ENCODE peak calls at places on chromosome 22, in nine cellular contexts. One of them, this sample, is unnamed.

GRCh38 chr22:24997023-24997422 is 44.5 kb downstream of the KIAA1671 start:
- DNase-seq in SK-N-SH: no peak
- DNase-seq in GM23248: no peak
- DNase-seq in neural progenitor cell: no peak
- DNase-seq in GM23338: peak; percentile 44
- DNase-seq in HCT116: no peak
- DNase-seq in MM.1S: no peak
- DNase-seq in hepatocyte: no peak
- DNase-seq in OCI-LY7: no peak
- DNase-seq in this sample: no peak

GRCh38 chr22:44357296-44357961 is 44.7 kb upstream of the SHISAL1 start:
- DNase-seq in SK-N-SH: no peak
- DNase-seq in GM23248: no peak
- DNase-seq in neural progenitor cell: peak; percentile 56
- DNase-seq in GM23338: peak; percentile 37
- DNase-seq in HCT116: no peak
- DNase-seq in MM.1S: no peak
- DNase-seq in hepatocyte: no peak
- DNase-seq in OCI-LY7: no peak
- DNase-seq in this sample: no peak

GRCh38 chr22:45731798-45732495 is 60.3 kb downstream of the ATXN10 start:
- DNase-seq in SK-N-SH: no peak
- DNase-seq in GM23248: peak; percentile 67
- DNase-seq in neural progenitor cell: peak; percentile 17
- DNase-seq in GM23338: peak; percentile 49
- DNase-seq in HCT116: no peak
- DNase-seq in MM.1S: no peak
- DNase-seq in hepatocyte: peak; percentile 23
- DNase-seq in OCI-LY7: peak; percentile 26
- DNase-seq in this sample: peak; percentile 15

GRCh38 chr22:22682807-22683667 is 38.6 kb downstream of the GGTLC2 start:
- DNase-seq in SK-N-SH: no peak
- DNase-seq in GM23248: peak; percentile 30
- DNase-seq in neural progenitor cell: no peak
- DNase-seq in GM23338: no peak
- DNase-seq in HCT116: no peak
- DNase-seq in MM.1S: no peak
- DNase-seq in hepatocyte: no peak
- DNase-seq in OCI-LY7: no peak
- DNase-seq in this sample: peak; percentile 53

GRCh38 chr22:49211176-49211575 is 616.5 kb downstream of the BRD1 start:
- DNase-seq in SK-N-SH: no peak
- DNase-seq in GM23248: no peak
- DNase-seq in neural progenitor cell: no peak
- DNase-seq in GM23338: no peak
- DNase-seq in HCT116: no peak
- DNase-seq in MM.1S: no peak
- DNase-seq in hepatocyte: no peak
- DNase-seq in OCI-LY7: no peak
- DNase-seq in this sample: no peak

GRCh38 chr22:23695141-23695540 is 4.3 kb downstream of the RGL4 start:
- DNase-seq in SK-N-SH: no peak
- DNase-seq in GM23248: no peak
- DNase-seq in neural progenitor cell: no peak
- DNase-seq in GM23338: no peak
- DNase-seq in HCT116: no peak
- DNase-seq in MM.1S: no peak
- DNase-seq in hepatocyte: no peak
- DNase-seq in OCI-LY7: no peak
- DNase-seq in this sample: no peak

GRCh38 chr22:47154621-47155081 is 392.2 kb downstream of the TBC1D22A start:
- DNase-seq in SK-N-SH: peak; percentile 88
- DNase-seq in GM23248: peak; percentile 93
- DNase-seq in neural progenitor cell: no peak
- DNase-seq in GM23338: no peak
- DNase-seq in HCT116: no peak
- DNase-seq in MM.1S: no peak
- DNase-seq in hepatocyte: peak; percentile 15
- DNase-seq in OCI-LY7: no peak
- DNase-seq in this sample: peak; percentile 72

GRCh38 chr22:40289991-40290459 is 56.3 kb upstream of the ADSL start:
- DNase-seq in SK-N-SH: no peak
- DNase-seq in GM23248: no peak
- DNase-seq in neural progenitor cell: no peak
- DNase-seq in GM23338: no peak
- DNase-seq in HCT116: no peak
- DNase-seq in MM.1S: no peak
- DNase-seq in hepatocyte: no peak
- DNase-seq in OCI-LY7: no peak
- DNase-seq in this sample: no peak

GRCh38 chr22:37454857-37455686 is 27.8 kb upstream of the ELFN2 start:
- DNase-seq in SK-N-SH: no peak
- DNase-seq in GM23248: peak; percentile 89
- DNase-seq in neural progenitor cell: no peak
- DNase-seq in GM23338: no peak
- DNase-seq in HCT116: peak; percentile 85
- DNase-seq in MM.1S: no peak
- DNase-seq in hepatocyte: peak; percentile 89
- DNase-seq in OCI-LY7: no peak
- DNase-seq in this sample: peak; percentile 84

GRCh38 chr22:45890351-45890635 is 86.7 kb downstream of the WNT7B start:
- DNase-seq in SK-N-SH: no peak
- DNase-seq in GM23248: no peak
- DNase-seq in neural progenitor cell: no peak
- DNase-seq in GM23338: no peak
- DNase-seq in HCT116: no peak
- DNase-seq in MM.1S: no peak
- DNase-seq in hepatocyte: no peak
- DNase-seq in OCI-LY7: no peak
- DNase-seq in this sample: no peak

GRCh38 chr22:25903294-25903693 is 161.3 kb downstream of the MYO18B start:
- DNase-seq in SK-N-SH: peak; percentile 24
- DNase-seq in GM23248: no peak
- DNase-seq in neural progenitor cell: peak; percentile 66
- DNase-seq in GM23338: peak; percentile 85
- DNase-seq in HCT116: peak; percentile 7
- DNase-seq in MM.1S: no peak
- DNase-seq in hepatocyte: no peak
- DNase-seq in OCI-LY7: no peak
- DNase-seq in this sample: no peak

GRCh38 chr22:27345681-27346080 is 455.9 kb downstream of the MN1 start:
- DNase-seq in SK-N-SH: no peak
- DNase-seq in GM23248: no peak
- DNase-seq in neural progenitor cell: no peak
- DNase-seq in GM23338: no peak
- DNase-seq in HCT116: no peak
- DNase-seq in MM.1S: no peak
- DNase-seq in hepatocyte: no peak
- DNase-seq in OCI-LY7: no peak
- DNase-seq in this sample: no peak

GRCh38 chr22:20156611-20157415 is 6.0 kb upstream of the CCDC188 start:
- DNase-seq in SK-N-SH: peak; percentile 90
- DNase-seq in GM23248: peak; percentile 53
- DNase-seq in neural progenitor cell: peak; percentile 88
- DNase-seq in GM23338: peak; percentile 88
- DNase-seq in HCT116: peak; percentile 52
- DNase-seq in MM.1S: peak; percentile 67
- DNase-seq in hepatocyte: peak; percentile 90
- DNase-seq in OCI-LY7: peak; percentile 75
- DNase-seq in this sample: peak; percentile 82

GRCh38 chr22:20158366-20159036 is 7.6 kb upstream of the CCDC188 start:
- DNase-seq in SK-N-SH: no peak
- DNase-seq in GM23248: no peak
- DNase-seq in neural progenitor cell: no peak
- DNase-seq in GM23338: no peak
- DNase-seq in HCT116: no peak
- DNase-seq in MM.1S: no peak
- DNase-seq in hepatocyte: no peak
- DNase-seq in OCI-LY7: no peak
- DNase-seq in this sample: no peak

GRCh38 chr22:20157416-20158183 is 6.7 kb upstream of the CCDC188 start:
- DNase-seq in SK-N-SH: no peak
- DNase-seq in GM23248: no peak
- DNase-seq in neural progenitor cell: no peak
- DNase-seq in GM23338: no peak
- DNase-seq in HCT116: no peak
- DNase-seq in MM.1S: no peak
- DNase-seq in hepatocyte: no peak
- DNase-seq in OCI-LY7: no peak
- DNase-seq in this sample: no peak

GRCh38 chr22:20160041-20160440 is 9.2 kb upstream of the CCDC188 start:
- DNase-seq in SK-N-SH: no peak
- DNase-seq in GM23248: no peak
- DNase-seq in neural progenitor cell: no peak
- DNase-seq in GM23338: no peak
- DNase-seq in HCT116: no peak
- DNase-seq in MM.1S: no peak
- DNase-seq in hepatocyte: no peak
- DNase-seq in OCI-LY7: no peak
- DNase-seq in this sample: no peak

DNA sequence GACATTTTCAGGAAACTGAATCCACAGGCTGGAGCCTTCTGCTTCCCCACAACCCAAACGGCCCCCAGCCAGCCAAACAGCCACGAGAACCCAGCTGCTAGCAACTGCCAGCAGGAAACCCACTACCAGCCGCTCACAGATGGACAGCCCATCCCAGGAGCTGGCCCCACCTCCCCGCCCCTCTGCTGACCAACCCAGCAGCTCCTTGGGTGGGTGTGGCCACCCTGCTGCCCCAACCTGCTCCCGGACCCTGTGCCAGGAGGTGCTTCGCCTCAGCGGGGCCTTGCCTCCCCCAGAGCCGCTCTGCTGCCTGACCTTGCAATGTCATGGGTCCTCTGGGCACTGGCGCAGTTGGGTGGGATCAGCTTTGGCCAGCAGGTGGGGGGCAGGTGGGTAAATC is 8.2 kb upstream of the CCDC188 start:
- DNase-seq in SK-N-SH: no peak
- DNase-seq in GM23248: no peak
- DNase-seq in neural progenitor cell: peak; percentile 72
- DNase-seq in GM23338: peak; percentile 67
- DNase-seq in HCT116: no peak
- DNase-seq in MM.1S: no peak
- DNase-seq in hepatocyte: no peak
- DNase-seq in OCI-LY7: no peak
- DNase-seq in this sample: no peak
- TF ChIP-seq EZH2phosphoT487 in SK-N-SH: no peak
- TF ChIP-seq EZH2phosphoT487 in GM23248: no peak
- TF ChIP-seq EZH2phosphoT487 in neural progenitor cell: no peak
- TF ChIP-seq EZH2phosphoT487 in GM23338: no peak
- TF ChIP-seq EZH2phosphoT487 in HCT116: no peak
- TF ChIP-seq EZH2phosphoT487 in MM.1S: no peak
- TF ChIP-seq EZH2phosphoT487 in hepatocyte: no peak
- TF ChIP-seq EZH2phosphoT487 in OCI-LY7: no peak
- TF ChIP-seq EZH2phosphoT487 in this sample: no peak

GRCh38 chr22:30326704-30327362 is at the start of gene TBC1D10A:
- DNase-seq in SK-N-SH: peak; percentile 100
- DNase-seq in GM23248: peak; percentile 97
- DNase-seq in neural progenitor cell: peak; percentile 98
- DNase-seq in GM23338: peak; percentile 99
- DNase-seq in HCT116: peak; percentile 85
- DNase-seq in MM.1S: peak; percentile 95
- DNase-seq in hepatocyte: peak; percentile 99
- DNase-seq in OCI-LY7: peak; percentile 96
- DNase-seq in this sample: peak; percentile 92

GRCh38 chr22:30328466-30329049 is 1.8 kb upstream of the TBC1D10A start:
- DNase-seq in SK-N-SH: no peak
- DNase-seq in GM23248: no peak
- DNase-seq in neural progenitor cell: no peak
- DNase-seq in GM23338: peak; percentile 39
- DNase-seq in HCT116: no peak
- DNase-seq in MM.1S: no peak
- DNase-seq in hepatocyte: no peak
- DNase-seq in OCI-LY7: no peak
- DNase-seq in this sample: no peak

GRCh38 chr22:30325724-30326703 is 727 bp downstream of the TBC1D10A start:
- DNase-seq in SK-N-SH: peak; percentile 77
- DNase-seq in GM23248: peak; percentile 56
- DNase-seq in neural progenitor cell: peak; percentile 12
- DNase-seq in GM23338: peak; percentile 41
- DNase-seq in HCT116: no peak
- DNase-seq in MM.1S: no peak
- DNase-seq in hepatocyte: peak; percentile 69
- DNase-seq in OCI-LY7: peak; percentile 50
- DNase-seq in this sample: no peak

GRCh38 chr22:30325065-30325720 is 1.5 kb downstream of the TBC1D10A start:
- DNase-seq in SK-N-SH: no peak
- DNase-seq in GM23248: peak; percentile 94
- DNase-seq in neural progenitor cell: peak; percentile 50
- DNase-seq in GM23338: peak; percentile 30
- DNase-seq in HCT116: no peak
- DNase-seq in MM.1S: no peak
- DNase-seq in hepatocyte: peak; percentile 91
- DNase-seq in OCI-LY7: no peak
- DNase-seq in this sample: peak; percentile 67

DNA sequence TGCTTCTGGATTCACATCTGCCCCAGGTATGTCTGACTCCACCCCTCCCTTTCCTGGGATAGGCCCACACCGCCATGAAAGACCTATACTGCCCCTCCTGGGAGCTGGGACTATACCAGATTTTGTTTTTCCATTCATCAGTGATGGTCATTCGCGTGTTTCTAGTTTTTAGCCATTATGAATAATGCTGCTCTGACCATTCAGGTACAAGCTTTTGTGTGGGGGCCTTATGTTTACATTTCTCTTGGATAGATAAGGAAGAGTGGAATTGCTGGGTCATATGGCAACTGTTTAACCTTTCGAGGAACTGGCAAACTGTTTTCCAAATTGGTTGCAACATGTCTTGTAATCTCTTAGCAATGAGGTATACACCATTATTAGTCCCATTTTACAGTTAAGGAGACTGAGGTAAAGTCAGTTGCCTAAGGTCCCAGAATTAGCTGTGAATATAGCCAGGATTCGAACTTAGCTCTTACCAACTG is 1.2 kb upstream of the TBC1D10A start:
- DNase-seq in SK-N-SH: peak; percentile 35
- DNase-seq in GM23248: peak; percentile 25
- DNase-seq in neural progenitor cell: peak; percentile 31
- DNase-seq in GM23338: peak; percentile 72
- DNase-seq in HCT116: peak; percentile 27
- DNase-seq in MM.1S: no peak
- DNase-seq in hepatocyte: peak; percentile 64
- DNase-seq in OCI-LY7: peak; percentile 15
- DNase-seq in this sample: peak; percentile 60
- TF ChIP-seq EZH2phosphoT487 in SK-N-SH: no peak
- TF ChIP-seq EZH2phosphoT487 in GM23248: no peak
- TF ChIP-seq EZH2phosphoT487 in neural progenitor cell: no peak
- TF ChIP-seq EZH2phosphoT487 in GM23338: no peak
- TF ChIP-seq EZH2phosphoT487 in HCT116: no peak
- TF ChIP-seq EZH2phosphoT487 in MM.1S: no peak
- TF ChIP-seq EZH2phosphoT487 in hepatocyte: no peak
- TF ChIP-seq EZH2phosphoT487 in OCI-LY7: no peak
- TF ChIP-seq EZH2phosphoT487 in this sample: no peak

GRCh38 chr22:17700778-17701177 is 62.2 kb downstream of the BCL2L13 start:
- DNase-seq in SK-N-SH: no peak
- DNase-seq in GM23248: peak; percentile 7
- DNase-seq in neural progenitor cell: no peak
- DNase-seq in GM23338: peak; percentile 41
- DNase-seq in HCT116: no peak
- DNase-seq in MM.1S: no peak
- DNase-seq in hepatocyte: no peak
- DNase-seq in OCI-LY7: no peak
- DNase-seq in this sample: no peak
- TF ChIP-seq EZH2phosphoT487 in SK-N-SH: no peak
- TF ChIP-seq EZH2phosphoT487 in GM23248: no peak
- TF ChIP-seq EZH2phosphoT487 in neural progenitor cell: no peak
- TF ChIP-seq EZH2phosphoT487 in GM23338: no peak
- TF ChIP-seq EZH2phosphoT487 in HCT116: no peak
- TF ChIP-seq EZH2phosphoT487 in MM.1S: no peak
- TF ChIP-seq EZH2phosphoT487 in hepatocyte: no peak
- TF ChIP-seq EZH2phosphoT487 in OCI-LY7: no peak
- TF ChIP-seq EZH2phosphoT487 in this sample: no peak

GRCh38 chr22:17074648-17075002 is 10.2 kb upstream of the IL17RA start:
- DNase-seq in SK-N-SH: no peak
- DNase-seq in GM23248: peak; percentile 60
- DNase-seq in neural progenitor cell: no peak
- DNase-seq in GM23338: no peak
- DNase-seq in HCT116: no peak
- DNase-seq in MM.1S: no peak
- DNase-seq in hepatocyte: no peak
- DNase-seq in OCI-LY7: no peak
- DNase-seq in this sample: no peak
- TF ChIP-seq EZH2phosphoT487 in SK-N-SH: no peak
- TF ChIP-seq EZH2phosphoT487 in GM23248: no peak
- TF ChIP-seq EZH2phosphoT487 in neural progenitor cell: no peak
- TF ChIP-seq EZH2phosphoT487 in GM23338: no peak
- TF ChIP-seq EZH2phosphoT487 in HCT116: no peak
- TF ChIP-seq EZH2phosphoT487 in MM.1S: no peak
- TF ChIP-seq EZH2phosphoT487 in hepatocyte: no peak
- TF ChIP-seq EZH2phosphoT487 in OCI-LY7: no peak
- TF ChIP-seq EZH2phosphoT487 in this sample: no peak